ENCODE peak calls at places on chromosomes 1 and 21, in six cellular contexts. A is AG09319, N is GOT3, W is HuH-7, C is T47D, X is activated T-cell treated with anti-CD3 and anti-CD28 coated beads for 1 hour. Q is an unnamed sample.

GRCh38 chr1:1287288-1288110 is 7.3 kb downstream of the SCNN1D start:
- DNase-seq in W (no peak), N (no peak), A (no peak), C (no peak), X (no peak), Q (peak; percentile 84)

GRCh38 chr1:239418241-239418640 is 31.9 kb downstream of the CHRM3 start:
- DNase-seq in X (no peak), A (no peak), C (no peak), N (no peak), W (no peak), Q (no peak)

GRCh38 chr1:20158358-20159070 is 19.4 kb downstream of the PLA2G2F start:
- DNase-seq in X (no peak), C (no peak), W (no peak), A (no peak), N (no peak), Q (no peak)

GRCh38 chr1:11838349-11839272 is 9.0 kb downstream of the NPPA start:
- DNase-seq in W (peak; percentile 92), C (peak; percentile 82), A (no peak), X (peak; percentile 65), N (no peak), Q (peak; percentile 73)

GRCh38 chr1:30998887-30999286 is 66.6 kb downstream of the PUM1 start:
- DNase-seq in W (no peak), X (no peak), N (no peak), C (no peak), A (no peak), Q (no peak)

GRCh38 chr1:96116707-96117106 is 604.9 kb upstream of the PTBP2 start:
- DNase-seq in X (no peak), A (no peak), N (no peak), C (no peak), W (no peak), Q (no peak)

GRCh38 chr1:160834945-160835565 is 27.6 kb downstream of the CD244 start:
- DNase-seq in X (no peak), W (peak; percentile 36), C (no peak), N (no peak), A (no peak), Q (no peak)

GRCh38 chr1:205310981-205311704 is 10.4 kb downstream of the NUAK2 start:
- DNase-seq in C (no peak), X (no peak), W (no peak), N (no peak), A (no peak), Q (no peak)

GRCh38 chr21:17742940-17743592 is 76.1 kb downstream of the C21orf91 start:
- DNase-seq in N (no peak), X (no peak), W (no peak), A (no peak), C (no peak), Q (no peak)

GRCh38 chr1:104780470-104781078 is 1030.9 kb downstream of the AMY1C start:
- DNase-seq in A (no peak), X (no peak), C (peak; percentile 32), W (peak; percentile 17), N (no peak), Q (no peak)

GRCh38 chr1:70477090-70477489 is 66.0 kb downstream of the CTH start:
- DNase-seq in N (no peak), A (no peak), X (no peak), W (no peak), C (no peak), Q (no peak)

GRCh38 chr1:38690790-38691189 is 168.8 kb downstream of the RRAGC start:
- DNase-seq in X (no peak), C (no peak), W (no peak), N (no peak), A (no peak), Q (no peak)

GRCh38 chr1:98962156-98962555 is 42.5 kb downstream of the PLPPR5 start:
- DNase-seq in W (no peak), X (no peak), N (no peak), A (no peak), C (no peak), Q (no peak)

GRCh38 chr1:208178091-208178529 is 66.1 kb downstream of the PLXNA2 start:
- DNase-seq in C (no peak), W (no peak), X (no peak), A (no peak), N (no peak), Q (no peak)

GRCh38 chr1:89987170-89987819 is 7.6 kb upstream of the ZNF326 start:
- DNase-seq in C (peak; percentile 60), N (no peak), X (peak; percentile 17), W (peak; percentile 81), A (no peak), Q (no peak)

GRCh38 chr1:31591425-31592093 is 15.2 kb downstream of the TINAGL1 start:
- DNase-seq in N (no peak), X (no peak), W (no peak), C (no peak), A (no peak), Q (no peak)

GRCh38 chr21:45294509-45295291 is 7.0 kb upstream of the POFUT2 start:
- DNase-seq in C (no peak), X (no peak), N (no peak), A (peak; percentile 88), W (peak; percentile 67), Q (peak; percentile 79)

GRCh38 chr1:215631489-215631888 is 64.4 kb downstream of the KCTD3 start:
- DNase-seq in N (no peak), X (no peak), A (no peak), C (no peak), W (no peak), Q (no peak)

Q was measured in upper lobe of left lung.